ENCODE peak calls at places on chromosomes 16 and 17, in five cellular contexts. K, D, U, T and E are unnamed samples.

GRCh38 chr16:85898521-85899442 is at the start of gene IRF8:
- DNase-seq in K (peak; percentile 81), D (peak; percentile 27), U (no peak), T (peak; percentile 25), E (no peak)

GRCh38 chr17:72514321-72514861 is 393.6 kb downstream of the SOX9 start:
- DNase-seq in K (no peak), D (no peak), U (no peak), T (no peak), E (no peak)

GRCh38 chr16:68069511-68070248 is 15.5 kb upstream of the NFATC3 start:
- DNase-seq in K (peak; percentile 47), D (no peak), U (no peak), T (no peak), E (no peak)

GRCh38 chr17:44314869-44315661 is 6.7 kb downstream of the RUNDC3A start:
- DNase-seq in K (no peak), D (peak; percentile 7), U (no peak), T (peak; percentile 70), E (no peak)

GRCh38 chr17:82217530-82218204 is 5.0 kb upstream of the CCDC57 start:
- DNase-seq in K (peak; percentile 59), D (no peak), U (no peak), T (peak; percentile 91), E (no peak)

GRCh38 chr17:8015957-8016631 is 13.7 kb downstream of the GUCY2D start:
- DNase-seq in K (no peak), D (no peak), U (no peak), T (peak; percentile 34), E (no peak)

GRCh38 chr16:80164881-80165280 is 375.9 kb upstream of the DYNLRB2 start:
- DNase-seq in K (no peak), D (no peak), U (no peak), T (no peak), E (no peak)

GRCh38 chr16:1289480-1289872 is 20.0 kb upstream of the UBE2I start:
- DNase-seq in K (no peak), D (no peak), U (no peak), T (no peak), E (no peak)

GRCh38 chr16:58508671-58509251 is 6.6 kb upstream of the SETD6 start:
- DNase-seq in K (no peak), D (no peak), U (no peak), T (no peak), E (no peak)

GRCh38 chr16:2757344-2757743 is 4.9 kb downstream of the SRRM2 start:
- DNase-seq in K (no peak), D (no peak), U (no peak), T (no peak), E (no peak)

GRCh38 chr17:75754378-75755204 is 10.4 kb downstream of the GALK1 start:
- DNase-seq in K (no peak), D (no peak), U (no peak), T (no peak), E (no peak)

GRCh38 chr17:46181940-46182339 is 11.3 kb downstream of the KANSL1 start:
- DNase-seq in K (no peak), D (no peak), U (no peak), T (no peak), E (no peak)

GRCh38 chr17:46184696-46185095 is 8.5 kb downstream of the KANSL1 start:
- DNase-seq in K (no peak), D (no peak), U (no peak), T (no peak), E (no peak)

GRCh38 chr17:46180895-46181279 is 12.3 kb downstream of the KANSL1 start:
- DNase-seq in K (no peak), D (no peak), U (no peak), T (peak; percentile 38), E (no peak)

GRCh38 chr17:46179375-46179999 is 13.7 kb downstream of the KANSL1 start:
- DNase-seq in K (no peak), D (peak; percentile 33), U (no peak), T (no peak), E (no peak)

GRCh38 chr17:46182961-46183360 is 10.3 kb downstream of the KANSL1 start:
- DNase-seq in K (no peak), D (peak; percentile 23), U (no peak), T (no peak), E (no peak)
- H3K27ac ChIP-seq in K (no peak overlapping the region), D (no peak overlapping the region), U (no peak overlapping the region), T (no peak overlapping the region), E (no peak overlapping the region)

GRCh38 chr17:63525190-63525946 is 2.2 kb downstream of the KCNH6 start:
- DNase-seq in K (no peak), D (no peak), U (no peak), T (no peak), E (no peak)

GRCh38 chr17:63519972-63520882 is 2.9 kb upstream of the KCNH6 start:
- DNase-seq in K (no peak), D (no peak), U (no peak), T (no peak), E (no peak)

GRCh38 chr17:63526861-63527260 is 3.7 kb downstream of the KCNH6 start:
- DNase-seq in K (no peak), D (no peak), U (no peak), T (no peak), E (no peak)

GRCh38 chr17:63524051-63524450 is 893 bp downstream of the KCNH6 start:
- DNase-seq in K (no peak), D (no peak), U (no peak), T (no peak), E (no peak)

DNA sequence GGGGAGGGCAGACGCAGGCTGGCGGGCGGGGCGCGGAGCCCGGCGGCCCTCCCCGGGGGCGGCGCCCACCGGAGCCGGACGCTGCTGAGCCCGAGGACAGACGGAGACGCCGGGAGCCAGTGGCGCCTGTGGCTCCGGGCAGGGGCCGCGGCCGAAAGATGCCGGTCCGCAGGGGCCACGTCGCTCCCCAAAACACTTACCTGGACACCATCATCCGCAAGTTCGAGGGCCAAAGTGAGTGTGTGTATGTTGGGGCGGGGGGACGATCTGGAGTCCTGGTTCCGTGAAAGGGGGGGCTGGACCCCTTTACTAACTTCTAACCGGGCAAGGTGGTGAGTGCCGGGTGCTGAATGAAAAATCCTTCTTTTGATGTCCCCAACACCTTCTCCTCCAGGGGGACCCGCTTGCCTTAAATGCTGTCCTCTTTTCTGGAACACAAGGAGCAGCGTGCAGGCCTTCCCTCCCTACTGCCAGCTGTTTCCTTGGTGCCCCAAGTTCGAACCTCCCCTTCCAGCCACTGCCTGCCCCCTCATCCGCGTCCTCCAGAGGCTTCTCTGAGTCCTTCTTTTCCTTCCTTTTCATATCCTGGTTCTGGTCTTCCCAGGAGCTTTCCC is at the start of gene KCNH6:
- DNase-seq in K (no peak), D (no peak), U (no peak), T (no peak), E (no peak)
- H3K4me3 ChIP-seq in K (no peak within 1 kb of the TSS), D (no peak within 1 kb of the TSS), U (peak within 1 kb of the TSS; percentile 42), T (no peak within 1 kb of the TSS), E (peak within 1 kb of the TSS; percentile 7)

DNA sequence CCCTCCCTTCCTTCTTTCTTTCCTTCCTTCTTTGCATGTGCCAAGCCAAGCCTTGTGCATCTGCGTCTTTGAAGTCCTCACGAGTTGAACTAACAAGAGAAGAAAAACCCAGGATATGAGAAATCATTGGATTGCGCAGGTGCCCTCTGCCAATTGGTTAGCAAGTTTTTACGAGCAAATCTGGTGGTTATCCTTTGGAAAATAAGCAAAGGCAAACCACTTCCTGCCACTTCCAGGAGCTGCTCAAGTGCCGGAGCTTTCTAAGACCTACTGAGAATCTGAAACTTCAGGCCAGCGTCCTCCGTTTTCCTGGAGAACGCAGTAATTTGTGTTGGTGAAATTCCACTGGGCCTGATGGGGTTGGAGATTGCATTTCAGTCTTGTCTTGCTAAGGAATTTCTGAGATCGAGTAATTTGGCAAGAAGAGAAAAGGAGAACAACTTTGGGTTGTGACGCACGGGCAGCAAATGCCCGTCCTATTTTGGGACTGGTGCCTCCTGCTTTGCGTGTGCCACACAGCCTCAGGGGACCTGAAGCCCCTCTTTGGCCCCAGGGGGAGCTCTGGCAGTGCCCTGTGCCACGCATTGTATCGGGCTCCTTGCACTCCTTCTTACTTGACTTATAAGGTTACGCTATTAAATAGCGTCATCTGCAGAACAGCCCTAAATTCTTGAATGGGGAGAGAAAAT is 56.4 kb downstream of the CMIP start:
- DNase-seq in K (no peak), D (peak; percentile 26), U (no peak), T (no peak), E (no peak)
- H3K4me1 ChIP-seq in K (peaks cover 42% of the 10 kb centered on the region), D (peaks cover 14% of the 10 kb centered on the region), U (peaks cover 1% of the 10 kb centered on the region), T (no peaks in the 10 kb centered on the region), E (peaks cover 39% of the 10 kb centered on the region)

GRCh38 chr17:78345172-78345571 is 14.7 kb downstream of the SOCS3 start:
- DNase-seq in K (no peak), D (no peak), U (no peak), T (no peak), E (no peak)

GRCh38 chr17:78346605-78347250 is 13.1 kb downstream of the SOCS3 start:
- DNase-seq in K (no peak), D (no peak), U (no peak), T (peak; percentile 61), E (no peak)

GRCh38 chr17:78344666-78345065 is 15.2 kb downstream of the SOCS3 start:
- DNase-seq in K (no peak), D (no peak), U (no peak), T (no peak), E (no peak)

GRCh38 chr17:78347453-78347852 is 12.4 kb downstream of the SOCS3 start:
- DNase-seq in K (no peak), D (no peak), U (no peak), T (no peak), E (no peak)

DNA sequence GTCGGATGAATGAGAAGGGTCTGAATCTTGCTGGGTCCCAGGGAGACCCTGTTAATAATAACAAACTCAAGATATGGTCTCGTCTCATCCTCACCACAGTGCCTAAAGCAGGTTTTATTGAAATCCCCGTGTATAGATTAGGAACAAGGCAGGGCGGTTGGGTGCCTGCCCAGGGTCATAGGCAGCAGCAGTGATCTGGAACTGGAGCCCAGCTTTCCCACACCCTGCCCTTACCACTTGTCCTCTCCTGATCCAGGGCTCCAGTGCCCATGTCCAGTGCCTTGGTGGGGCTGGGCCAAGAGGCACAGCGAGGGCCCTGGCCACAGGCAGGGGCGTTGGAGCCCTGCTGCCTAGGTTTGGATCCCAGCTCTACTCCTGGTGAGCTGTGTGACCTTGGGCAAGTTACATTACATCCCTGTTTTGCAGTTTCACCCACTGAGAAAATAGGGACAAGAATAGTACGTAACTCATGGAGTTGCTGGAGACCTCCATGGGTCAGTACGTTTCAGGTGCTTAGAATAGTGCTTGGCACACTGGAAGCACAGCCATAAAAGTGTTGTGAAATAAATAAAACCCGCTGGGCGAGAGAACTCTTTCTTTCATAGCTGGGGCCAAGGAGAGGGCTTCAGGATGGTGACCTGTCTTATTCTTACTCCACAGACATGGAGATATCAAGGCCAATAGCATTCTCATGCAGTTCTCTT is 13.9 kb downstream of the SOCS3 start:
- DNase-seq in K (no peak), D (no peak), U (no peak), T (no peak), E (no peak)
- H3K27ac ChIP-seq in K (peak overlapping the region; percentile 32), D (no peak overlapping the region), U (no peak overlapping the region), T (no peak overlapping the region), E (peak overlapping the region; percentile 52)

GRCh38 chr16:11734025-11734652 is 8.5 kb downstream of the TXNDC11 start:
- DNase-seq in K (peak; percentile 17), D (no peak), U (no peak), T (no peak), E (no peak)
- H3K4me3 ChIP-seq in K (no peak overlapping the region), D (no peak overlapping the region), U (no peak overlapping the region), T (no peak overlapping the region), E (no peak overlapping the region)